ENCODE peak calls at places on chromosomes 1 and 21, in six cellular contexts. I is iris pigment epithelial cell; Q is CD8-positive, alpha-beta memory T cell; J is choroid plexus epithelial cell; B is endothelial cell; S is cardiac muscle cell. T is an unnamed sample.
A peak's percentile ranks its signal among the peaks of the same experiment; 100 is the strongest.

GRCh38 chr1:156359973-156360372 is 9.0 kb upstream of the RHBG start:
- DNase-seq in I (peak; percentile 36), Q (no peak), J (peak; percentile 64), B (peak; percentile 34), S (peak; percentile 51), T (peak; percentile 67)

GRCh38 chr1:117861694-117862093 is 67.7 kb downstream of the GDAP2 start:
- DNase-seq in I (no peak), Q (no peak), J (no peak), B (no peak), S (no peak), T (no peak)

GRCh38 chr1:208225954-208226937 is 17.9 kb downstream of the PLXNA2 start:
- DNase-seq in I (peak; percentile 38), Q (no peak), J (peak; percentile 65), B (no peak), S (peak; percentile 57), T (no peak)

GRCh38 chr1:158943059-158943458 is 11.7 kb downstream of the PYHIN1 start:
- DNase-seq in I (peak; percentile 45), Q (no peak), J (peak; percentile 1), B (no peak), S (no peak), T (no peak)

GRCh38 chr1:45097079-45097478 is 85.0 kb downstream of the UROD start:
- DNase-seq in I (no peak), Q (no peak), J (no peak), B (no peak), S (no peak), T (no peak)

GRCh38 chr1:16009678-16010077 is 5.6 kb downstream of the SRARP start:
- DNase-seq in I (no peak), Q (no peak), J (no peak), B (no peak), S (no peak), T (no peak)

GRCh38 chr1:236893626-236894545 is 98.8 kb downstream of the MTR start:
- DNase-seq in I (peak; percentile 71), Q (no peak), J (peak; percentile 52), B (no peak), S (no peak), T (no peak)

GRCh38 chr21:34184232-34184631 is 110.9 kb downstream of the MRPS6 start:
- DNase-seq in I (no peak), Q (no peak), J (no peak), B (no peak), S (no peak), T (peak; percentile 19)

GRCh38 chr1:172708452-172708851 is 49.5 kb downstream of the FASLG start:
- DNase-seq in I (no peak), Q (no peak), J (no peak), B (no peak), S (no peak), T (no peak)

GRCh38 chr1:119874186-119874585 is 22.1 kb downstream of the ADAM30 start:
- DNase-seq in I (no peak), Q (no peak), J (no peak), B (no peak), S (no peak), T (no peak)

GRCh38 chr1:163822933-163823511 is 501.3 kb downstream of the NUF2 start:
- DNase-seq in I (peak; percentile 32), Q (no peak), J (no peak), B (no peak), S (peak; percentile 20), T (no peak)

GRCh38 chr1:96281491-96281890 is 440.1 kb upstream of the PTBP2 start:
- DNase-seq in I (no peak), Q (no peak), J (peak; percentile 36), B (no peak), S (no peak), T (no peak)

T was measured in BE2C.